ENCODE peak calls at places on chromosomes 7 and 10, in four cellular contexts. F is GM12878, L is SK-N-SH, V is HCT116. M is an unnamed sample.

GRCh38 chr10:10515479-10516204 is 502.0 kb upstream of the CELF2 start:
- DNase-seq in F (no peak), V (no peak), L (no peak), M (no peak)

GRCh38 chr7:128366986-128367385 is 5.5 kb upstream of the PRRT4 start:
- DNase-seq in F (no peak), L (no peak), V (no peak), M (no peak)

GRCh38 chr10:18659784-18660561 is 742 bp downstream of the ARL5B start:
- DNase-seq in F (peak), V (no peak), L (peak), M (peak)

GRCh38 chr10:43689007-43689491 is 40.4 kb upstream of the ZNF32 start:
- DNase-seq in F (no peak), L (no peak), V (no peak), M (peak)

GRCh38 chr7:142539901-142540300 is 209.4 kb upstream of the PRSS1 start:
- DNase-seq in L (no peak), V (no peak), F (no peak), M (no peak)

GRCh38 chr7:155380221-155380861 is 77.6 kb upstream of the EN2 start:
- DNase-seq in V (peak), F (no peak), L (peak), M (peak)

GRCh38 chr10:131726460-131726861 is 174.3 kb upstream of the PPP2R2D start:
- DNase-seq in L (peak), F (no peak), V (no peak), M (peak)

GRCh38 chr10:71740069-71740468 is 20.5 kb upstream of the C10orf105 start:
- DNase-seq in V (no peak), F (no peak), L (no peak), M (no peak)

GRCh38 chr7:69764071-69764470 is 165.8 kb downstream of the AUTS2 start:
- DNase-seq in F (no peak), L (no peak), V (no peak), M (no peak)

GRCh38 chr7:99595111-99595745 is 2.8 kb upstream of the TMEM225B start:
- DNase-seq in L (no peak), V (no peak), F (no peak), M (no peak)

GRCh38 chr10:73877533-73878160 is 3.3 kb upstream of the CAMK2G start:
- DNase-seq in V (no peak), F (no peak), L (no peak), M (no peak)

GRCh38 chr10:76399216-76399615 is 967.8 kb downstream of the LRMDA start:
- DNase-seq in F (no peak), V (no peak), L (no peak), M (no peak)

GRCh38 chr10:76394707-76395042 is 963.3 kb downstream of the LRMDA start:
- DNase-seq in L (no peak), F (no peak), V (no peak), M (no peak)

GRCh38 chr10:76396126-76396525 is 964.7 kb downstream of the LRMDA start:
- DNase-seq in V (no peak), L (no peak), F (no peak), M (no peak)

GRCh38 chr10:76397957-76398665 is 966.7 kb downstream of the LRMDA start:
- DNase-seq in F (no peak), V (no peak), L (no peak), M (no peak)

GRCh38 chr10:76397210-76397881 is 965.9 kb downstream of the LRMDA start:
- DNase-seq in L (no peak), F (no peak), V (no peak), M (no peak)
- TF ChIP-seq CTCF in L (no peak), F (no peak), V (no peak), M (no peak)

GRCh38 chr10:62540389-62540788 is 166.2 kb downstream of the ZNF365 start:
- DNase-seq in L (no peak), F (no peak), V (no peak), M (no peak)

GRCh38 chr10:62545155-62545554 is 171.0 kb downstream of the ZNF365 start:
- DNase-seq in L (no peak), V (no peak), F (no peak), M (no peak)

GRCh38 chr10:62543566-62543965 is 169.4 kb downstream of the ZNF365 start:
- DNase-seq in L (no peak), V (no peak), F (no peak), M (no peak)

GRCh38 chr10:62543981-62544380 is 169.8 kb downstream of the ZNF365 start:
- DNase-seq in L (no peak), V (no peak), F (no peak), M (no peak)

GRCh38 chr10:62541811-62542210 is 167.6 kb downstream of the ZNF365 start:
- DNase-seq in F (no peak), L (no peak), V (no peak), M (no peak)
- H2AFZ ChIP-seq in F (no peak), L (no peak), V (no peak), M (no peak)

GRCh38 chr7:71220210-71220695 is 88.3 kb downstream of the GALNT17 start:
- DNase-seq in F (no peak), L (no peak), V (no peak), M (no peak)
- TF ChIP-seq POLR2AphosphoS5 in F (no peak), L (no peak), V (no peak), M (no peak)

GRCh38 chr10:72834183-72834825 is 59.2 kb upstream of the OIT3 start:
- DNase-seq in F (peak), V (peak), L (peak), M (peak)
- TF ChIP-seq CTCF in F (peak), V (peak), L (peak), M (peak)

GRCh38 chr7:37201003-37201875 is 247.4 kb downstream of the ELMO1 start:
- DNase-seq in L (peak), F (no peak), V (peak), M (peak)

GRCh38 chr7:37201876-37202198 is 246.8 kb downstream of the ELMO1 start:
- DNase-seq in V (no peak), F (no peak), L (no peak), M (no peak)

GRCh38 chr7:37206192-37206591 is 242.5 kb downstream of the ELMO1 start:
- DNase-seq in F (no peak), V (no peak), L (no peak), M (no peak)

GRCh38 chr7:37208528-37208927 is 240.1 kb downstream of the ELMO1 start:
- DNase-seq in L (peak), V (peak), F (peak), M (peak)

GRCh38 chr7:37205451-37205850 is 243.2 kb downstream of the ELMO1 start:
- DNase-seq in F (no peak), L (no peak), V (no peak), M (no peak)
- H2AFZ ChIP-seq in F (no peak), L (no peak), V (no peak), M (no peak)

GRCh38 chr7:26213821-26214515 is 12.4 kb downstream of the CBX3 start:
- DNase-seq in F (no peak), L (no peak), V (no peak), M (no peak)
- TF ChIP-seq POLR2AphosphoS5 in F (no peak), L (peak), V (no peak), M (no peak)

GRCh38 chr7:104643587-104644217 is 315.3 kb downstream of the LHFPL3 start:
- DNase-seq in F (no peak), V (peak), L (peak), M (peak)
- TF ChIP-seq CTCF in F (peak), V (peak), L (peak), M (peak)

GRCh38 chr7:75756340-75757297 is 15.4 kb downstream of the CCL26 start:
- DNase-seq in V (peak), L (peak), F (no peak), M (peak)
- H2AFZ ChIP-seq in V (no peak), L (no peak), F (no peak), M (peak)

GRCh38 chr10:59708816-59709471 is 706 bp downstream of the SLC16A9 start:
- DNase-seq in V (no peak), F (no peak), L (peak), M (peak)
- TF ChIP-seq POLR2AphosphoS5 in V (peak), F (no peak), L (no peak), M (no peak)

GRCh38 chr7:77759294-77759889 is 38.8 kb downstream of the TMEM60 start:
- DNase-seq in L (peak), F (peak), V (peak), M (peak)

GRCh38 chr7:77757589-77757988 is 40.6 kb downstream of the TMEM60 start:
- DNase-seq in L (no peak), V (no peak), F (peak), M (no peak)

GRCh38 chr7:77765906-77766800 is 32.1 kb downstream of the TMEM60 start:
- DNase-seq in F (no peak), V (no peak), L (no peak), M (peak)

GRCh38 chr7:77760809-77761453 is 37.3 kb downstream of the TMEM60 start:
- DNase-seq in V (no peak), L (no peak), F (no peak), M (no peak)
- TF ChIP-seq CTCF in V (no peak), L (no peak), F (no peak), M (no peak)

M was measured in GM23338.